ENCODE peak calls at places on chromosomes 11 and 22, in nine cellular contexts. F, C, P, R, O, L, V, D and I are unnamed samples.

GRCh38 chr11:114340311-114341131 is 44.3 kb downstream of the NNMT start:
- DNase-seq in F (peak), C (peak), P (peak), R (peak), O (peak), L (peak), V (peak), D (peak), I (no peak)

GRCh38 chr22:45376703-45377102 is 36.7 kb downstream of the SMC1B start:
- DNase-seq in F (peak), C (peak), P (peak), R (peak), O (no peak), L (no peak), V (no peak), D (peak), I (no peak)

GRCh38 chr11:37505406-37505805 is 907.4 kb upstream of the RAG2 start:
- DNase-seq in F (no peak), C (no peak), P (no peak), R (no peak), O (no peak), L (peak), V (no peak), D (no peak), I (no peak)

GRCh38 chr11:78465169-78465942 is 47.7 kb upstream of the GAB2 start:
- DNase-seq in F (no peak), C (no peak), P (no peak), R (no peak), O (no peak), L (no peak), V (no peak), D (no peak), I (no peak)

GRCh38 chr11:129943036-129943435 is 47.7 kb upstream of the NFRKB start:
- DNase-seq in F (no peak), C (no peak), P (no peak), R (no peak), O (no peak), L (no peak), V (no peak), D (no peak), I (no peak)

GRCh38 chr11:126697937-126698336 is 302.6 kb downstream of the KIRREL3 start:
- DNase-seq in F (no peak), C (no peak), P (no peak), R (no peak), O (no peak), L (no peak), V (no peak), D (no peak), I (no peak)

GRCh38 chr11:1257916-1258315 is 35.0 kb downstream of the MUC5B start:
- DNase-seq in F (no peak), C (no peak), P (no peak), R (no peak), O (no peak), L (no peak), V (no peak), D (no peak), I (no peak)

GRCh38 chr11:45655831-45656230 is 9.6 kb downstream of the CHST1 start:
- DNase-seq in F (no peak), C (no peak), P (no peak), R (no peak), O (no peak), L (no peak), V (no peak), D (no peak), I (no peak)

GRCh38 chr11:8631395-8632110 is 37.5 kb upstream of the STK33 start:
- DNase-seq in F (peak), C (no peak), P (peak), R (peak), O (peak), L (no peak), V (peak), D (peak), I (no peak)

GRCh38 chr11:87769626-87770025 is 405.6 kb downstream of the RAB38 start:
- DNase-seq in F (no peak), C (no peak), P (no peak), R (no peak), O (no peak), L (no peak), V (no peak), D (no peak), I (no peak)

GRCh38 chr11:30878400-30878799 is 292.2 kb upstream of the MPPED2 start:
- DNase-seq in F (no peak), C (no peak), P (no peak), R (no peak), O (no peak), L (no peak), V (no peak), D (no peak), I (no peak)

GRCh38 chr22:43923631-43924548 is at the start of gene PNPLA3:
- DNase-seq in F (peak), C (peak), P (peak), R (peak), O (peak), L (peak), V (peak), D (peak), I (no peak)

GRCh38 chr22:50469377-50470305 is 5.2 kb downstream of the SBF1 start:
- DNase-seq in F (peak), C (no peak), P (peak), R (peak), O (peak), L (no peak), V (peak), D (no peak), I (no peak)
- TF ChIP-seq CTCF in F (no peak), C (no peak), P (no peak), R (no peak), O (no peak), L (no peak), V (no peak), D (no peak), I (no peak)

GRCh38 chr22:50238755-50239154 is 6.1 kb downstream of the TUBGCP6 start:
- DNase-seq in F (no peak), C (no peak), P (no peak), R (no peak), O (no peak), L (no peak), V (no peak), D (no peak), I (no peak)

GRCh38 chr22:50232481-50233151 is 12.2 kb downstream of the TUBGCP6 start:
- DNase-seq in F (no peak), C (no peak), P (no peak), R (no peak), O (no peak), L (no peak), V (no peak), D (no peak), I (no peak)

GRCh38 chr22:50242406-50242949 is 2.3 kb downstream of the TUBGCP6 start:
- DNase-seq in F (no peak), C (no peak), P (no peak), R (no peak), O (no peak), L (no peak), V (no peak), D (peak), I (no peak)

GRCh38 chr22:50233223-50233622 is 11.6 kb downstream of the TUBGCP6 start:
- DNase-seq in F (no peak), C (no peak), P (no peak), R (no peak), O (no peak), L (no peak), V (no peak), D (no peak), I (no peak)

DNA sequence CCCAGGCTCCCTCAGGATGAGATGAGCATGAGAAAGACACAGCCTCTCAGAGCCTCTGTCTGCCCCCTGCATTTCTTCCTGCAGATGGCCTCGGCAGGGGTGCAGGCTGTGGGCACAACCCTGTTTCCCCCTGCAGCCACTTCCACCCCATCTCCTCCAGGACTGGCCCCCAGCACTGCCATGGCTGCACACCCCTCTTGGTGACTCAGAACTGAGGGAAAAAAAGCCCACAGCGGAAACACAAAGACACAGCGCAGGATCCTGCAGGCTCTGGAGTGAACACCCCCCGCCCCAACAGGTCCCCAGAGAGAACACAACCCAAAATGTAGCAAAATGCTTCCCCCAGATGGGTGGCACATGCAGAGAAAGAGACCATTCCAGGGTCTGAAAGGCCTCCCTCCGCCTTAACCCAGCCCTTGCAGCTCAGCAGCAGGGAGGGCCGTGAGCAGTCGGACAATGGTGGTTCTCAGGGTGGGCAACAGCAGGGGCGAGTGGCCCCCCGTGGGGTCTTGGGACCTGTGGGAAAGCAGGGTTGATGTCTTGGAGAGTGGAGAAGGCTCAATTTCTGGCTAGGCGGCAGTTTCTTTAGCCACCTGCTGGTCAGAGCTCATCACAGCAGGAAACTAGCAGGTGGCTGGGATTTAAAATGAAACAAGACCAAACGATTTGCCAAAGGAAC is 8.0 kb downstream of the TUBGCP6 start:
- DNase-seq in F (no peak), C (no peak), P (peak), R (no peak), O (no peak), L (peak), V (no peak), D (peak), I (no peak)
- TF ChIP-seq CTCF in F (peak), C (peak), P (peak), R (peak), O (peak), L (peak), V (peak), D (peak), I (peak)

GRCh38 chr22:36922097-36922608 is 8.7 kb downstream of the CSF2RB start:
- DNase-seq in F (no peak), C (peak), P (no peak), R (no peak), O (no peak), L (peak), V (no peak), D (no peak), I (no peak)
- TF ChIP-seq CTCF in F (no peak), C (no peak), P (no peak), R (no peak), O (no peak), L (no peak), V (no peak), D (no peak), I (peak)

DNA sequence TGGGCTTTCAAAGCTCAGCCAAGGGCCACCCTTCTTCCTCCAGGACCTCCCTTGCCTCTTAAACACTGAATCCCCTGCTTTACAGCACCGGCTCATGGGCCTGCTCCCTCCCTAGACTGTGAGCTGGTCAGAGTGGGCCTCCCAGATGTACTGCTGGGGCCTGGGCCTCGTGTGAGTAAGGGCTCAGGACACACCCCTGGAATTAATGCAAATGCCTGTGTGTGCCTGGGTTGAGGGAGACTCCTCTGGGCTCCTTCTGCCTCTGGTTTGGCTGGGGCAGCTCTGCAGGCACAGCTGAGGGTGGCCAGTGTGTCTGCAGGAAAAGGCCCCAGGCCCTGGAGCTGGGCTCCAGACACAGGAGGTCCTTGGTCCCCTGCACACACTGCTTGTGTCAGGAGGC is 24.2 kb downstream of the ALX4 start:
- DNase-seq in F (no peak), C (no peak), P (no peak), R (no peak), O (no peak), L (no peak), V (no peak), D (no peak), I (no peak)
- TF ChIP-seq CTCF in F (no peak), C (no peak), P (no peak), R (no peak), O (no peak), L (no peak), V (no peak), D (no peak), I (no peak)

GRCh38 chr11:60762851-60763691 is 6.4 kb downstream of the MS4A15 start:
- DNase-seq in F (no peak), C (no peak), P (peak), R (no peak), O (peak), L (peak), V (no peak), D (no peak), I (no peak)
- TF ChIP-seq CTCF in F (no peak), C (peak), P (peak), R (peak), O (peak), L (peak), V (no peak), D (peak), I (peak)

GRCh38 chr22:24937114-24937513 is 9.4 kb downstream of the LHFPL7 start:
- DNase-seq in F (no peak), C (peak), P (peak), R (no peak), O (peak), L (peak), V (no peak), D (peak), I (no peak)
- TF ChIP-seq CTCF in F (peak), C (peak), P (peak), R (peak), O (peak), L (peak), V (peak), D (peak), I (peak)

DNA sequence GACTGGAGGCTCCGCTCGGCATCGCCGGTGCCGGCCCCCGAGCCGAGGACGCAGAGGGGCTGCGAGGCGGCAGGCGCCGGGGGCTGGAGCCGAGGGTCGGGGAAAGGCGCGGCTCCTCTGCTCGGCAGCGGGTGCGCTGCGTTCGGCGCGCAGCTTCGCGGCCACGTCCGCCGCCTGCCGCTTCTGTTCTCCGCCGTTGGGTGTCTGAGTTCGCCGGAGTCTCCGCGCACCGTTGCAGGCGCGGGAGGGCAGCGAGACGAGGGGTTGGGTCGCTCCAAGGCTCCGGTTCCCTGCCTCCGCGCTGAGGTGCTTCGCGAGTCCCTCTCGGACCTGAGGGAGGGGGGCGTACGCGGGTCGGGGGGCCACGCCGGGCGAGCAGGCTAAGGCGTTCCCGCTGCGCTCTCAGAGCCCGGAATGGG is 350 bp downstream of the MN1 start:
- DNase-seq in F (no peak), C (peak), P (peak), R (no peak), O (peak), L (peak), V (peak), D (no peak), I (no peak)
- TF ChIP-seq CTCF in F (no peak), C (peak), P (peak), R (no peak), O (no peak), L (no peak), V (no peak), D (no peak), I (peak)

GRCh38 chr11:132142102-132142501 is 771.7 kb downstream of the NTM start:
- DNase-seq in F (no peak), C (no peak), P (no peak), R (no peak), O (no peak), L (no peak), V (no peak), D (no peak), I (no peak)

GRCh38 chr11:132137981-132138313 is 767.5 kb downstream of the NTM start:
- DNase-seq in F (no peak), C (no peak), P (no peak), R (no peak), O (no peak), L (no peak), V (no peak), D (no peak), I (no peak)

GRCh38 chr11:132140056-132140455 is 769.6 kb downstream of the NTM start:
- DNase-seq in F (no peak), C (no peak), P (no peak), R (no peak), O (no peak), L (peak), V (no peak), D (no peak), I (no peak)

GRCh38 chr11:132137289-132137980 is 767.0 kb downstream of the NTM start:
- DNase-seq in F (no peak), C (no peak), P (no peak), R (no peak), O (no peak), L (no peak), V (no peak), D (no peak), I (no peak)

DNA sequence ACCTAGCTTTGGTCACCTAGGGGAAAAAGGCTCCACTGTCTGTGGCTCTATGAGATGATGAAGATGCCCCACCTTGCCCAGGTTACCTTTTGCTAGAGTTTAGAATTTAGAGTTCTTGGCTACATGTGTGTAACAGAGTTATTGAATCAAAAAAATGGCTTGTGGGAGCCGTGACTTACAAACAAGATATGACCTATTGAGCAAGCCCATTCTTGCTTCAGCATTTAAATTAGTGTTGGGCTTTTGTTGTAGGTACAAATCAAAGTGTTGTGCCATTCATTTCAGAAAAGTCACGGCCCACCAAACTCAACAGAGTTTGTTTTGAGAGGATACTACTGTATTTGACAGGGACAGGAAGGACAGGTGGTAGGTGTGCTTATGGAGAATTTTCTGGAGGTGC is 768.8 kb downstream of the NTM start:
- DNase-seq in F (no peak), C (no peak), P (no peak), R (no peak), O (no peak), L (no peak), V (no peak), D (no peak), I (no peak)
- TF ChIP-seq CTCF in F (no peak), C (no peak), P (no peak), R (no peak), O (no peak), L (no peak), V (no peak), D (no peak), I (no peak)